ENCODE peak calls at places on chromosomes 7 and 10, in seven cellular contexts. S, M, G, X, J, A and C are unnamed samples.
A peak's percentile ranks its signal among the peaks of the same experiment; 100 is the strongest.

GRCh38 chr7:98802088-98802780 is 67.6 kb downstream of the TMEM130 start:
- DNase-seq in X (peak; percentile 55), M (no peak), J (peak; percentile 43), G (peak; percentile 44), A (peak; percentile 79), S (peak; percentile 19), C (peak; percentile 85)

GRCh38 chr10:111113961-111114830 is 37.4 kb downstream of the ADRA2A start:
- DNase-seq in A (no peak), J (no peak), X (no peak), S (no peak), G (peak; percentile 20), M (no peak), C (no peak)

GRCh38 chr7:63899691-63900393 is 98.8 kb upstream of the ZNF722 start:
- DNase-seq in A (peak; percentile 61), S (no peak), J (no peak), M (no peak), G (no peak), X (no peak), C (no peak)

GRCh38 chr10:4174197-4174596 is 389.2 kb upstream of the KLF6 start:
- DNase-seq in J (no peak), G (peak; percentile 68), M (peak; percentile 29), S (no peak), A (no peak), X (no peak), C (peak; percentile 67)

GRCh38 chr7:115868369-115868768 is 162.2 kb downstream of the TFEC start:
- DNase-seq in A (no peak), J (no peak), M (no peak), S (no peak), X (no peak), G (no peak), C (peak; percentile 22)

GRCh38 chr7:134777908-134778580 is 1.4 kb upstream of the CALD1 start:
- DNase-seq in G (no peak), A (peak; percentile 61), X (no peak), S (no peak), J (peak; percentile 59), M (no peak), C (no peak)

GRCh38 chr7:19111474-19112143 is 5.8 kb downstream of the TWIST1 start:
- DNase-seq in M (no peak), S (no peak), G (no peak), J (no peak), X (peak; percentile 29), A (no peak), C (peak; percentile 37)

GRCh38 chr7:10731253-10731773 is 242.4 kb upstream of the PHF14 start:
- DNase-seq in X (no peak), M (no peak), G (no peak), J (no peak), A (no peak), S (no peak), C (peak; percentile 27)

GRCh38 chr7:121366852-121367431 is 29.2 kb downstream of the FAM3C start:
- DNase-seq in M (no peak), S (peak; percentile 48), J (peak; percentile 48), A (peak; percentile 63), X (peak; percentile 6), G (no peak), C (peak; percentile 23)

GRCh38 chr10:51000976-51001375 is 73.3 kb upstream of the PRKG1 start:
- DNase-seq in A (no peak), M (no peak), G (no peak), J (peak; percentile 65), S (peak; percentile 49), X (no peak), C (no peak)

GRCh38 chr7:70582921-70583895 is 548.7 kb upstream of the GALNT17 start:
- DNase-seq in M (no peak), J (no peak), X (no peak), A (no peak), G (peak; percentile 75), S (no peak), C (peak; percentile 90)

GRCh38 chr7:38025815-38026214 is 105.4 kb downstream of the EPDR1 start:
- DNase-seq in X (no peak), G (no peak), M (no peak), A (no peak), S (no peak), J (no peak), C (no peak)

GRCh38 chr7:85796956-85797355 is 610.1 kb upstream of the SEMA3D start:
- DNase-seq in S (no peak), X (no peak), J (no peak), M (no peak), G (no peak), A (no peak), C (no peak)

GRCh38 chr10:118407742-118408141 is 65.6 kb upstream of the FAM204A start:
- DNase-seq in J (no peak), M (no peak), S (no peak), X (no peak), A (no peak), G (no peak), C (no peak)

GRCh38 chr10:126569513-126570447 is 100.7 kb downstream of the C10orf90 start:
- DNase-seq in M (no peak), A (peak; percentile 73), X (no peak), J (peak; percentile 80), S (peak; percentile 85), G (no peak), C (peak; percentile 73)

GRCh38 chr7:47327698-47328391 is 254.1 kb downstream of the TNS3 start:
- DNase-seq in G (peak; percentile 91), M (peak; percentile 36), A (peak; percentile 81), X (peak; percentile 84), J (peak; percentile 92), S (peak; percentile 81), C (peak; percentile 95)

GRCh38 chr7:28245108-28245868 is 64.7 kb upstream of the JAZF1 start:
- DNase-seq in X (no peak), S (no peak), J (no peak), M (no peak), A (peak; percentile 86), G (no peak), C (peak; percentile 35)

GRCh38 chr10:117004627-117005453 is at the start of gene SHTN1:
- DNase-seq in J (peak; percentile 67), M (peak; percentile 31), A (peak; percentile 86), X (peak; percentile 41), G (peak; percentile 76), S (peak; percentile 50), C (peak; percentile 82)

GRCh38 chr7:132609222-132609621 is 33.0 kb upstream of the PLXNA4 start:
- DNase-seq in M (no peak), S (no peak), X (no peak), J (no peak), G (no peak), A (no peak), C (no peak)

GRCh38 chr7:132611056-132611455 is 34.8 kb upstream of the PLXNA4 start:
- DNase-seq in X (no peak), S (no peak), J (no peak), M (no peak), A (no peak), G (no peak), C (no peak)

GRCh38 chr7:132614428-132615076 is 38.3 kb upstream of the PLXNA4 start:
- DNase-seq in A (no peak), J (peak; percentile 17), G (peak; percentile 78), X (peak; percentile 9), S (no peak), M (peak; percentile 34), C (peak; percentile 87)

GRCh38 chr7:132609906-132610520 is 33.7 kb upstream of the PLXNA4 start:
- DNase-seq in X (no peak), J (no peak), S (no peak), A (no peak), M (no peak), G (no peak), C (no peak)

DNA sequence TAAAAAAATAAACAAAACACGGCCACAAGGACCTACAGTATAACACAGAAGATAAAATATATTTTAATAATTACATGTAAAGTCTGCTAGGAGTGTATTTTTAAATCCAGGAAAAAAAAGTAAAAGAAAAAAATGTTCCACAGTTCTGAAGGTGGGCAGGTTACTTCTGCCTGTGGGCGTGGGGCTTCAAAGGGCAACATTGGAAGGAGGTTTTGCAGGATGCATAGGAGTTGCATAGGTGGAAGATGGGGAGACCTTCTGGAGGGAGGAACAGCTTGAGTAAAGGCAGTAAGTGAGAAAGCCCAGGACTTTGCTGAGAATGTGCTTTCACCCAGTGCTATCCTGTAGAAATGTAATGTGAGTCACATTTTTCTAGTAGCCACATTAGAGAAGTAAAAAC is 37.5 kb upstream of the PLXNA4 start:
- DNase-seq in J (no peak), M (no peak), G (no peak), A (no peak), X (no peak), S (no peak), C (no peak)
- H3K27ac ChIP-seq in J (no peak overlapping the region), M (no peak overlapping the region), G (no peak overlapping the region), A (no peak overlapping the region), X (no peak overlapping the region), S (no peak overlapping the region), C (no peak overlapping the region)

DNA sequence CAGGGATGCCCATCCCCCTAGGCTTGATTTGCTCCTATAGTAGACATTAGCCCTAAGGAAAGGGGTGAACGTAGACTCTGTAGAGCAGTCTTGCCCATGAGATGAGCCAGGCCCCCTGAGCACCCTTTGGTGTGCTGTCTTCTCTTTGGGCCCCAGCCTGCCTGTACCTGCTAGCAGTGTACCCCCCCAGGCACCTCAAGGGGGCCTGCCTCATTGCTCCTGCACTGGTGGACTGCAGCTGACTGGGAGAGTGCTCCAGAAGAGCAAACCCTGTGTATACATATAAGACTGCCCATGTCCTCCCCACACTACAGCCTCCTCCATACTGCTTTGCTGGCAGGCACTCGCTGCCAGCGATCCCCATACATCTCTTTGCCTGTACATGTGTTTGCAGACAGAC is 206.7 kb downstream of the PCDH15 start:
- DNase-seq in M (no peak), X (no peak), J (no peak), G (no peak), A (no peak), S (no peak), C (no peak)
- H3K23ac ChIP-seq in M (no peak overlapping the region), X (no peak overlapping the region), J (no peak overlapping the region), G (no peak overlapping the region), A (no peak overlapping the region), S (no peak overlapping the region), C (no peak overlapping the region)

GRCh38 chr10:28091913-28092312 is 93.0 kb upstream of the ODAD2 start:
- DNase-seq in J (no peak), A (no peak), M (no peak), S (no peak), G (no peak), X (no peak), C (no peak)
- H3K4me1 ChIP-seq in J (peaks cover 3% of the 10 kb centered on the region), A (no peaks in the 10 kb centered on the region), M (no peaks in the 10 kb centered on the region), S (peaks cover 8% of the 10 kb centered on the region), G (no peaks in the 10 kb centered on the region), X (no peaks in the 10 kb centered on the region), C (no peaks in the 10 kb centered on the region)

DNA sequence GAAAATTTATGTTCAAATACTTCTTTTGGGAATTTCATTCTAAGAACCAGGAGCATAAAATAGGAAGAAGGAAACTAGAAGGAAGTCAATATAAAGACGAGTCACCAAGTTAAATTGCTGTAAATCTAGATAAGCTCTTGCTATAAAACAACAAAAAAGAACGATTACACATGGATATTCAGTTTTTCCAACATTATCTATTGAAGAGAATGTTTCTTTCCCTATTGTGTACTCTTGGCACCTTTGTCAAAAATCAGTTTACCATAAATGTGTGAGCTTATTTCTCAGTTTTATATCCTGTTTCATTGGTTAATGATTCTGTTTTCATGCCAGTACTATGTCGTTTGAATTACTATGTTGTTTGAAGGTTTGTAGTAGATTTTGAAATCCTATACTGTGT is 536.3 kb upstream of the MKI67 start:
- DNase-seq in J (no peak), G (no peak), X (no peak), S (no peak), M (no peak), A (no peak), C (no peak)
- H3K27ac ChIP-seq in J (no peak overlapping the region), G (no peak overlapping the region), X (no peak overlapping the region), S (no peak overlapping the region), M (no peak overlapping the region), A (no peak overlapping the region), C (no peak overlapping the region)